ENCODE peak calls at places on chromosomes 12 and 14, in seven cellular contexts. D, L, B, E, A, S and P are unnamed samples.

GRCh38 chr12:78028426-78028825 is 197.7 kb downstream of the NAV3 start:
- DNase-seq in S (no peak), E (no peak), A (no peak), D (no peak), L (no peak), B (no peak), P (no peak)

GRCh38 chr12:59657266-59657665 is 61.4 kb downstream of the SLC16A7 start:
- DNase-seq in B (no peak), L (no peak), E (no peak), A (no peak), S (no peak), D (no peak), P (no peak)

GRCh38 chr12:100574262-100575074 is 984 bp downstream of the GAS2L3 start:
- DNase-seq in S (peak; percentile 65), D (no peak), A (no peak), B (peak; percentile 42), E (no peak), L (peak; percentile 71), P (peak; percentile 27)

GRCh38 chr12:122880155-122880605 is 15.7 kb downstream of the VPS37B start:
- DNase-seq in E (no peak), B (no peak), L (no peak), S (no peak), A (no peak), D (no peak), P (no peak)

GRCh38 chr12:6061661-6062060 is 62.8 kb downstream of the VWF start:
- DNase-seq in S (no peak), L (no peak), D (no peak), B (no peak), A (no peak), E (no peak), P (no peak)

GRCh38 chr14:30225171-30225570 is 297.5 kb upstream of the PRKD1 start:
- DNase-seq in A (no peak), B (no peak), L (no peak), S (no peak), E (no peak), D (no peak), P (no peak)

GRCh38 chr12:109758406-109759075 is 44.9 kb downstream of the FAM222A start:
- DNase-seq in S (peak; percentile 41), E (no peak), B (no peak), L (no peak), A (no peak), D (peak; percentile 30), P (peak; percentile 6)

GRCh38 chr12:78697817-78698415 is 166.7 kb upstream of the SYT1 start:
- DNase-seq in B (no peak), L (peak; percentile 66), S (no peak), D (no peak), A (no peak), E (no peak), P (no peak)

GRCh38 chr14:102927346-102927877 is 4.9 kb downstream of the AMN start:
- DNase-seq in B (peak; percentile 47), L (no peak), A (no peak), S (no peak), D (no peak), E (peak; percentile 79), P (no peak)

GRCh38 chr14:95316826-95317225 is 2.9 kb downstream of the CLMN start:
- DNase-seq in E (no peak), B (no peak), L (no peak), S (no peak), A (no peak), D (no peak), P (no peak)

GRCh38 chr12:91441236-91441635 is 258.6 kb upstream of the DCN start:
- DNase-seq in D (no peak), B (no peak), A (no peak), S (no peak), L (no peak), E (no peak), P (no peak)

GRCh38 chr12:41992692-41993215 is 151.9 kb downstream of the GXYLT1 start:
- DNase-seq in A (no peak), E (no peak), B (no peak), L (no peak), S (no peak), D (no peak), P (no peak)

GRCh38 chr14:39276579-39277114 is 42.9 kb downstream of the MIA2 start:
- DNase-seq in B (no peak), L (no peak), D (no peak), S (no peak), E (no peak), A (no peak), P (no peak)

GRCh38 chr12:103852498-103852992 is 11.5 kb upstream of the NT5DC3 start:
- DNase-seq in E (no peak), S (no peak), D (no peak), L (peak; percentile 82), B (peak; percentile 46), A (no peak), P (no peak)

GRCh38 chr14:63926641-63927040 is 73.8 kb downstream of the SYNE2 start:
- DNase-seq in S (no peak), D (no peak), B (no peak), E (no peak), A (no peak), L (no peak), P (no peak)
- TF ChIP-seq CTCF in S (no peak), D (no peak), B (no peak), E (no peak), A (no peak), L (no peak), P (no peak)

GRCh38 chr12:105084251-105085250 is at the start of gene ALDH1L2:
- DNase-seq in B (peak; percentile 91), D (peak; percentile 96), E (peak; percentile 86), S (peak; percentile 89), L (peak; percentile 81), A (no peak), P (peak; percentile 85)

GRCh38 chr12:105085537-105085936 is 1.3 kb upstream of the ALDH1L2 start:
- DNase-seq in B (peak; percentile 45), S (no peak), E (no peak), A (no peak), L (no peak), D (no peak), P (no peak)

GRCh38 chr12:105079011-105079570 is 5.2 kb downstream of the ALDH1L2 start:
- DNase-seq in D (no peak), S (no peak), L (no peak), A (no peak), B (no peak), E (no peak), P (no peak)

GRCh38 chr12:105083041-105083440 is 1.2 kb downstream of the ALDH1L2 start:
- DNase-seq in L (no peak), A (no peak), E (no peak), B (peak; percentile 25), D (no peak), S (no peak), P (no peak)

GRCh38 chr12:105083551-105084105 is 630 bp downstream of the ALDH1L2 start:
- DNase-seq in E (peak; percentile 54), A (no peak), L (peak; percentile 58), S (peak; percentile 81), D (peak; percentile 69), B (peak; percentile 37), P (peak; percentile 68)
- H3K27ac ChIP-seq in E (no peak overlapping the region), A (no peak overlapping the region), L (peak overlapping the region; percentile 66), S (peak overlapping the region; percentile 47), D (peak overlapping the region; percentile 69), B (no peak overlapping the region), P (peak overlapping the region; percentile 63)

GRCh38 chr14:77708749-77709148 is 846 bp downstream of the SLIRP start:
- DNase-seq in B (no peak), A (no peak), D (no peak), S (no peak), L (no peak), E (no peak), P (no peak)

GRCh38 chr14:77709412-77709811 is 1.5 kb downstream of the SLIRP start:
- DNase-seq in D (no peak), A (no peak), B (no peak), E (no peak), S (no peak), L (no peak), P (no peak)

GRCh38 chr14:77707724-77708408 is at the start of the genes ALKBH1 and SLIRP:
- DNase-seq in A (peak; percentile 87), L (peak; percentile 82), E (peak; percentile 92), B (peak; percentile 92), S (peak; percentile 92), D (peak; percentile 89), P (peak; percentile 88)

GRCh38 chr14:77710364-77710763 is 2.5 kb downstream of the SLIRP start:
- DNase-seq in E (no peak), B (no peak), L (no peak), S (no peak), A (no peak), D (no peak), P (no peak)

GRCh38 chr14:77707355-77707723 is 484 bp downstream of the ALKBH1 start:
- DNase-seq in S (no peak), D (no peak), B (peak; percentile 33), E (no peak), L (peak; percentile 41), A (peak; percentile 23), P (no peak)
- TF ChIP-seq CTCF in S (no peak), D (no peak), B (peak; percentile 0), E (no peak), L (peak; percentile 71), A (peak; percentile 72), P (peak; percentile 32)

GRCh38 chr12:23626791-23627190 is 322.7 kb downstream of the SOX5 start:
- DNase-seq in L (no peak), S (no peak), E (no peak), B (no peak), A (no peak), D (no peak), P (no peak)

GRCh38 chr12:23628836-23629235 is 320.6 kb downstream of the SOX5 start:
- DNase-seq in D (no peak), E (no peak), L (no peak), B (peak; percentile 16), S (no peak), A (no peak), P (no peak)

GRCh38 chr12:23630524-23630923 is 318.9 kb downstream of the SOX5 start:
- DNase-seq in A (no peak), L (no peak), S (no peak), B (no peak), E (no peak), D (no peak), P (no peak)

GRCh38 chr12:23634344-23634743 is 315.1 kb downstream of the SOX5 start:
- DNase-seq in D (no peak), B (no peak), L (no peak), A (no peak), E (no peak), S (no peak), P (no peak)

DNA sequence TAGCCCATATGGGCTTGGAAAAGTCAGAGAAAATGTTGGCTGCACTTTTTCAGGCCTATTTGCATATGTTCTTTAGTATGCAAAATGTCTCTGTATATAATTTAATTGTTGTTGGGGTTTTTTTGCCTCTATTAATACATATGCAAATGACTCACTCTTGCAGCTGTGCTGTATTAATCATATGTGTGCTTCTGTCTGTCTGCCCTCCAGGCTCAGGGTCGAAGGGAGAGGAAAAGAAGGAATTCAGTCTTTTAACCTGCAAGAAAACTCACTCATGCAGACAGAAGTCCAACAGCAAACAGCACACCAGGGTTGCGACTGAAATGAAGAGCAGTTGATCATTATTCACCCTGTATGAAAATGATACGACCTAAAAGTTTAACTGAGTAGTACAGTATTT is 317.5 kb downstream of the SOX5 start:
- DNase-seq in L (no peak), A (no peak), E (no peak), S (no peak), B (no peak), D (no peak), P (no peak)
- H3K27ac ChIP-seq in L (no peak overlapping the region), A (no peak overlapping the region), E (no peak overlapping the region), S (no peak overlapping the region), B (no peak overlapping the region), D (no peak overlapping the region), P (no peak overlapping the region)